ENCODE peak calls at places on chromosomes 12 and 14, in eight cellular contexts. R, H, G, Z, F, T, B and O are unnamed samples.

GRCh38 chr12:53825246-53826081 is 73.7 kb upstream of the CISTR start:
- DNase-seq in R (no peak), H (no peak), G (no peak), Z (no peak), F (no peak), T (no peak), B (no peak), O (no peak)

GRCh38 chr14:21041676-21042433 is at the start of gene RNASE7:
- DNase-seq in R (peak), H (peak), G (no peak), Z (peak), F (no peak), T (no peak), B (no peak), O (peak)

GRCh38 chr12:116551952-116552749 is 7.0 kb upstream of the MAP1LC3B2 start:
- DNase-seq in R (peak), H (peak), G (no peak), Z (no peak), F (no peak), T (no peak), B (no peak), O (peak)

GRCh38 chr12:69509308-69509736 is 39.1 kb downstream of the FRS2 start:
- DNase-seq in R (peak), H (peak), G (no peak), Z (no peak), F (no peak), T (no peak), B (no peak), O (peak)

GRCh38 chr12:2166696-2167095 is 113.9 kb downstream of the CACNA1C start:
- DNase-seq in R (no peak), H (no peak), G (no peak), Z (no peak), F (no peak), T (no peak), B (no peak), O (no peak)

GRCh38 chr12:18340796-18341195 is 79.5 kb downstream of the PIK3C2G start:
- DNase-seq in R (no peak), H (no peak), G (no peak), Z (no peak), F (no peak), T (no peak), B (no peak), O (no peak)

GRCh38 chr14:68527329-68527851 is 265.5 kb downstream of the ZFP36L1 start:
- DNase-seq in R (no peak), H (no peak), G (no peak), Z (peak), F (peak), T (no peak), B (no peak), O (peak)

GRCh38 chr12:108570743-108571603 is 8.6 kb downstream of the ISCU start:
- DNase-seq in R (peak), H (peak), G (no peak), Z (no peak), F (peak), T (no peak), B (no peak), O (no peak)

GRCh38 chr12:7293670-7294069 is 10.2 kb upstream of the ACSM4 start:
- DNase-seq in R (no peak), H (no peak), G (no peak), Z (no peak), F (no peak), T (no peak), B (no peak), O (no peak)

GRCh38 chr14:52922656-52923055 is 28.2 kb downstream of the FERMT2 start:
- DNase-seq in R (no peak), H (peak), G (no peak), Z (no peak), F (no peak), T (no peak), B (no peak), O (peak)

GRCh38 chr12:42997032-42997431 is 407.5 kb upstream of the PRICKLE1 start:
- DNase-seq in R (no peak), H (no peak), G (no peak), Z (no peak), F (no peak), T (no peak), B (no peak), O (no peak)

GRCh38 chr12:121514184-121514742 is 66.6 kb downstream of the KDM2B start:
- DNase-seq in R (no peak), H (no peak), G (no peak), Z (no peak), F (no peak), T (no peak), B (no peak), O (no peak)

GRCh38 chr12:107955966-107956643 is 173.0 kb upstream of the WSCD2 start:
- DNase-seq in R (no peak), H (no peak), G (no peak), Z (no peak), F (no peak), T (no peak), B (no peak), O (no peak)

GRCh38 chr12:102811125-102811737 is 105.8 kb downstream of the PAH start:
- DNase-seq in R (no peak), H (peak), G (no peak), Z (peak), F (no peak), T (no peak), B (no peak), O (no peak)

GRCh38 chr12:1611775-1612174 is 17.3 kb upstream of the WNT5B start:
- DNase-seq in R (peak), H (peak), G (no peak), Z (no peak), F (no peak), T (no peak), B (peak), O (peak)

GRCh38 chr12:116784238-116784612 is 46.1 kb downstream of the RNFT2 start:
- DNase-seq in R (no peak), H (no peak), G (no peak), Z (no peak), F (no peak), T (no peak), B (no peak), O (no peak)

GRCh38 chr14:70881549-70882174 is 25.6 kb upstream of the PCNX1 start:
- DNase-seq in R (no peak), H (no peak), G (no peak), Z (no peak), F (no peak), T (no peak), B (no peak), O (no peak)

GRCh38 chr12:52130695-52131094 is 51.2 kb downstream of the SMIM41 start:
- DNase-seq in R (no peak), H (no peak), G (peak), Z (no peak), F (no peak), T (no peak), B (no peak), O (no peak)

GRCh38 chr14:102028733-102029132 is 58.1 kb downstream of the HSP90AA1 start:
- DNase-seq in R (peak), H (peak), G (no peak), Z (no peak), F (no peak), T (no peak), B (peak), O (peak)

GRCh38 chr12:82524636-82525035 is 162.1 kb upstream of the TMTC2 start:
- DNase-seq in R (no peak), H (no peak), G (no peak), Z (no peak), F (no peak), T (no peak), B (no peak), O (no peak)

GRCh38 chr14:69803753-69804152 is 6.7 kb upstream of the SLC10A1 start:
- DNase-seq in R (no peak), H (no peak), G (no peak), Z (no peak), F (no peak), T (no peak), B (no peak), O (no peak)
- TF ChIP-seq CTCF in R (no peak), H (peak), G (peak), Z (no peak), F (no peak), T (no peak), B (peak), O (no peak)

GRCh38 chr14:24437020-24437735 is 5.4 kb downstream of the SDR39U1 start:
- DNase-seq in R (no peak), H (no peak), G (no peak), Z (no peak), F (no peak), T (no peak), B (no peak), O (no peak)
- TF ChIP-seq CTCF in R (no peak), H (no peak), G (no peak), Z (no peak), F (no peak), T (peak), B (no peak), O (no peak)

DNA sequence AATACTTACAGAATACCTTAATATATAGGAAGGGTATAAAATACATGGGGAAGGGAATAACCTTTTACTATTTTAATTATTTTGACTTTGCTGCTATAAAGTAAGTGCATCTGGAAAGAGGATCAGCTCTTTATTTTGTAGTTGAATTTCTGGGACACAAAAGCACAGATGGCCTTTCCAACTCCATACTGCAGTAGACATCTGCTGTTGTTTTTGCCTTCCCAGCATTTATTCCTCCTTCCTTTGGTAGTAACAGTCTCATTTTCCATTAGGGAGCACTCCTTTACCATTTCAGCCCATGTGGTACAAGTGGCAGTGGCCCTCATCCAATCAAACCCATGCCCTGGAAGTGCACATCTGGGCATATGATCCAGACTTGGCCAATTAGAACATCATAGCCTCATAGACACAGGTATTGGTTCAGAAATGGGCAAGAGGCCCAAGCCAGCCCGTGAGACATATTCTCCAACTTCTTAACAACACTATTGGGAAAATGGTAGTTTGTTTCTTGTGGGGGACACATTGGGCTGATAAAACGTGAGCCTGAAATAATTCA is 64.8 kb upstream of the YARS2 start:
- DNase-seq in R (no peak), H (no peak), G (no peak), Z (no peak), F (no peak), T (no peak), B (no peak), O (no peak)
- TF ChIP-seq CTCF in R (no peak), H (no peak), G (no peak), Z (no peak), F (no peak), T (no peak), B (no peak), O (no peak)

DNA sequence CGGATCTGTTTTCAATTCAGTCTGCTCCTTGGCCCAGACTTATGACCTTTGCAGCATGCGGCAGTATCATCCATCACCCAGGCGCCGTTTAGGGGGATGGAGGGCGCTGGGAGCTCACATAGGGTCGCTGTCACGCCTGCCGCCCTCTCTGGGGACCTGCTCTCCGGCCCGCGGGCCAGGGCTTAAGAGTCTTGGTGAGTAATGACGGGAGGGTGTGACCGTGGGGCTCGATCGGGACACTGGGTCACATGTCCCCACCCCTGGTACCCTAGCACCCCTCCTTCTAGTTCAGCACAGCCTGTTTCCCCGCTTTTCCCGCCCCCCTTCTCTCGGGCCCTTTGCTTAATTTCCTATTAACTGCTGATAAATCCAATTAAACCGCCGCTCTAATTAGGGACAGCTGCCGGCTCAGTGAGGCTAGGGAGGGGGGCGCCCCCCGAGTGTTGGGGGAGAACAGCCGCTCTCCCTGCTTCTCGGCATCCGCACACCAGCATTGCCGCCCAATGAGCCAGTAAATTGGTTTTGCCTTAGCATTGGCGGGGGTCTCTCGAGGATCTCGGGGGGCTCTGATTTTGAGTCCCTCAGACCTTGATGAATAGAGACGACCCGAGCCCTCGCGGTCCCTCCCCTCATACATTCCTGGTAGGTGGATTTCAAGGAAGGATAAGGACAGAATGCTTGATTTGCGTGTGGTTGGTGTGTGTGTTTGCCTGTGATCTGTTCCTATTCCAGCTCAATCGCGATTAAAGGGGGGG is 9.3 kb downstream of the STAC3 start:
- DNase-seq in R (no peak), H (no peak), G (peak), Z (no peak), F (no peak), T (no peak), B (no peak), O (no peak)
- TF ChIP-seq CTCF in R (no peak), H (no peak), G (no peak), Z (no peak), F (no peak), T (no peak), B (no peak), O (no peak)

GRCh38 chr12:128675576-128675975 is 148.2 kb downstream of the SLC15A4 start:
- DNase-seq in R (no peak), H (no peak), G (no peak), Z (no peak), F (no peak), T (no peak), B (no peak), O (no peak)
- TF ChIP-seq CTCF in R (no peak), H (no peak), G (no peak), Z (no peak), F (no peak), T (no peak), B (no peak), O (no peak)

DNA sequence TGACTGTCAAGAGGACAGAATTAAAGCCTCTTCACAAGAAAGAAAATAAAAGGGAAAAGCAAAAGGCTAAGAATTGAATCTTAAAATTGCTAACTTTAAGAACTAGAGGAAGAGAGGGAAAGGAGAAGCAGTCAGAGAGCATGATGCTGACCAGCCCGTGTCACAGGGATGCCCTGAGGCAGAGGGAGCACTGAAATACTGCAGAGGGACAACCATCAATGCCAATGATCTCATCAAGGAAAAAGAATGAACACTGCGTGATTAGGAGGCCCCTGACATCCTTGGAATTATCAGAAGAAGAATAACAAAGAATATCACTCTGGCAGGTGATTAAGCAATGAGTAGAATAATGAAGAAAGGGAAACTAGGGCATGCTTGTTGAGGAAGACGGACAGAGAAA is 252.2 kb upstream of the GRIP1 start:
- DNase-seq in R (no peak), H (no peak), G (no peak), Z (no peak), F (no peak), T (no peak), B (no peak), O (no peak)
- TF ChIP-seq CTCF in R (no peak), H (no peak), G (no peak), Z (no peak), F (no peak), T (no peak), B (no peak), O (no peak)

DNA sequence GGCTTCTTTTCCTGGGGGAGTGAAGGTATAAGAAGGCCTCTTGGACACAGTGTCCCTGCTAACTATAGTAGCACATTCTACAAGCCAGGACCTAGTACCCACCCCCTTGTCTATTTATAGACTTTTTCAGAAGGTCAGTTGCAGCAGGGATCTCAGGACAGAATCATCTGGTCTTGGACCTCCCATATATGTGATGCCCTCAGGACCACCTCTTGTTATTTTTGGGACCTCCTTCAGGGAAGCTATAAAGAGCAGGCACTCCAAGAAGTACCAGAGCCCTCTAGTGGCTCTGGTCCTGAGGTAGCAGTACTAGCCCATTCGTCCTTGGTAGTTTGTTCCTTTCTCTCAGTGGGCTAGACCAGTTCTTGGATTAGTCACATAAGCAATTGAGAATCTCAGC is 4.3 kb downstream of the COQ10A start:
- DNase-seq in R (peak), H (peak), G (no peak), Z (no peak), F (no peak), T (no peak), B (no peak), O (no peak)
- TF ChIP-seq CTCF in R (peak), H (peak), G (no peak), Z (peak), F (no peak), T (peak), B (peak), O (peak)